ENCODE peak calls at places on chromosomes 6 and 20, in seven cellular contexts. N, P, T, Z, O, E and I are unnamed samples.

GRCh38 chr6:159068904-159069578 is 24.2 kb upstream of the TAGAP start:
- DNase-seq in Z (no peak), N (no peak), P (no peak), O (no peak), T (no peak), E (no peak), I (no peak)

GRCh38 chr6:116400376-116400775 is 29.6 kb downstream of the DSE start:
- DNase-seq in Z (no peak), E (no peak), P (no peak), T (no peak), N (no peak), O (no peak), I (no peak)

GRCh38 chr6:26493258-26493657 is 6.8 kb upstream of the BTN1A1 start:
- DNase-seq in E (no peak), Z (no peak), O (no peak), N (no peak), P (peak; percentile 86), T (no peak), I (no peak)

GRCh38 chr20:17969884-17970409 is 1.1 kb downstream of the MGME1 start:
- DNase-seq in O (peak; percentile 89), P (peak; percentile 57), E (no peak), T (peak; percentile 65), Z (peak; percentile 28), N (no peak), I (no peak)

GRCh38 chr20:8007490-8007889 is 12.1 kb downstream of the TMX4 start:
- DNase-seq in T (no peak), O (no peak), Z (no peak), P (no peak), E (no peak), N (no peak), I (no peak)

GRCh38 chr6:137783640-137784198 is 83.3 kb upstream of the TNFAIP3 start:
- DNase-seq in O (no peak), Z (no peak), E (no peak), N (no peak), P (no peak), T (no peak), I (no peak)

GRCh38 chr20:62724692-62725595 is 16.3 kb downstream of the NTSR1 start:
- DNase-seq in T (no peak), Z (no peak), E (no peak), N (no peak), O (no peak), P (no peak), I (peak; percentile 78)

GRCh38 chr20:31693987-31694661 is 28.5 kb downstream of the BCL2L1 start:
- DNase-seq in O (no peak), P (peak; percentile 83), N (no peak), E (no peak), T (no peak), Z (no peak), I (no peak)

GRCh38 chr6:83633609-83634008 is 75.3 kb downstream of the SNAP91 start:
- DNase-seq in O (no peak), Z (no peak), N (no peak), T (no peak), P (no peak), E (no peak), I (no peak)

GRCh38 chr20:2390971-2391675 is 10.4 kb downstream of the TGM6 start:
- DNase-seq in E (no peak), T (peak; percentile 27), O (no peak), P (no peak), Z (no peak), N (no peak), I (no peak)

GRCh38 chr20:38706482-38706881 is 17.8 kb upstream of the SLC32A1 start:
- DNase-seq in N (peak; percentile 81), E (no peak), O (no peak), P (no peak), T (no peak), Z (no peak), I (peak; percentile 78)

GRCh38 chr6:158027590-158028285 is 46.1 kb downstream of the SYNJ2 start:
- DNase-seq in E (no peak), P (no peak), O (peak; percentile 68), Z (no peak), T (no peak), N (no peak), I (no peak)

GRCh38 chr6:158028876-158029275 is 47.2 kb downstream of the SYNJ2 start:
- DNase-seq in E (no peak), Z (no peak), O (peak; percentile 62), P (no peak), N (no peak), T (no peak), I (no peak)

GRCh38 chr6:158028421-158028820 is 46.8 kb downstream of the SYNJ2 start:
- DNase-seq in P (no peak), N (no peak), O (peak; percentile 75), T (no peak), Z (no peak), E (no peak), I (no peak)

GRCh38 chr6:158026054-158026900 is 44.6 kb downstream of the SYNJ2 start:
- DNase-seq in P (peak; percentile 76), Z (peak; percentile 74), N (peak; percentile 79), T (peak; percentile 95), E (peak; percentile 96), O (peak; percentile 91), I (no peak)

DNA sequence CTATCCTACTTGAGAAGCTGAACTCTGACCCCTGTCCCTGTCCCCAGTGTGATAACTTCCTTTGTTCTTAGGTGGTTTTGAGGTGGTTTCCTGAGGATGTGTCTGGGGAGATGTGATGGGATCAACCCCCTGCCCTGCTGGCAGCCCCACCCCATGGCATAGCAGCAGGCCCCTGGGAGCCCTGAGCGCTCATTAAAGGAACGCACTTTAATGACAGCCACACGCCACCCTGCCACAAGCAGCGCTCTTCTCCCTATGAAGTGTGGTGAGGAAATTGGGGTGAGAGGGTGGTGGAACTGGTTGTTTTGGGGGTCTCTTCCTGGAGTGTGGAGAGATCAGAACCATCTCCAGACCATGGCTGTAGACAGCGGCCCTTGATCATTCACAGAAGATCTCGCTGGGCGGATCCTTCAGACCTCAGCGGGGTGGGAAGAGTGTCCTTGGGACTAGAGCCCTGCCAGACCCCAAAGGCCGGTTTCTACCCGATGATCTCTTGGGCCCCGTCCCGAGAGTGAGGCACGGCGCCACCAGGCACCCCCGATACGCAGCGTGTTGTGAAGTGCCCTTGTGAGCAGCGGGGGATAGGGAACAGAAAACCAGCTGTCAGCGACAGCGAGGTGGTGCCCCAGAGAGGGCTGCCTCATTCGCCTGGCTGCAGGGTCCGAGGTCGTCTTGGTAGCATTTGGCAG is 45.4 kb downstream of the SYNJ2 start:
- DNase-seq in Z (no peak), T (no peak), P (no peak), E (no peak), O (peak; percentile 77), N (no peak), I (no peak)
- H3K27ac ChIP-seq in Z (peak overlapping the region; percentile 91), T (peak overlapping the region; percentile 81), P (no peak overlapping the region), E (peak overlapping the region; percentile 83), O (peak overlapping the region; percentile 75), N (peak overlapping the region; percentile 96), I (peak overlapping the region; percentile 50)

GRCh38 chr6:121222656-121223055 is 111.6 kb downstream of the TBC1D32 start:
- DNase-seq in E (no peak), P (peak; percentile 1), T (no peak), O (no peak), Z (no peak), N (no peak), I (no peak)
- TF ChIP-seq CTCF in E (no peak), P (no peak), T (no peak), O (no peak), Z (no peak), N (peak; percentile 56), I (peak; percentile 36)

GRCh38 chr6:44005507-44005903 is 121.7 kb downstream of the MRPL14 start:
- DNase-seq in T (no peak), E (no peak), Z (no peak), P (no peak), N (no peak), O (no peak), I (no peak)

GRCh38 chr6:44004625-44005506 is 122.4 kb downstream of the MRPL14 start:
- DNase-seq in O (no peak), T (no peak), Z (no peak), P (peak; percentile 37), E (no peak), N (peak; percentile 71), I (no peak)

GRCh38 chr6:44007818-44008660 is 119.2 kb downstream of the MRPL14 start:
- DNase-seq in Z (no peak), O (peak; percentile 54), N (no peak), T (no peak), P (no peak), E (no peak), I (peak; percentile 37)

GRCh38 chr6:44006872-44007303 is 120.4 kb downstream of the MRPL14 start:
- DNase-seq in T (no peak), N (no peak), Z (no peak), E (no peak), O (no peak), P (no peak), I (no peak)

GRCh38 chr6:44006123-44006871 is 121.0 kb downstream of the MRPL14 start:
- DNase-seq in E (no peak), T (no peak), P (no peak), Z (no peak), O (peak; percentile 41), N (no peak), I (no peak)
- H3K27ac ChIP-seq in E (peak overlapping the region; percentile 85), T (no peak overlapping the region), P (no peak overlapping the region), Z (no peak overlapping the region), O (no peak overlapping the region), N (no peak overlapping the region), I (no peak overlapping the region)

DNA sequence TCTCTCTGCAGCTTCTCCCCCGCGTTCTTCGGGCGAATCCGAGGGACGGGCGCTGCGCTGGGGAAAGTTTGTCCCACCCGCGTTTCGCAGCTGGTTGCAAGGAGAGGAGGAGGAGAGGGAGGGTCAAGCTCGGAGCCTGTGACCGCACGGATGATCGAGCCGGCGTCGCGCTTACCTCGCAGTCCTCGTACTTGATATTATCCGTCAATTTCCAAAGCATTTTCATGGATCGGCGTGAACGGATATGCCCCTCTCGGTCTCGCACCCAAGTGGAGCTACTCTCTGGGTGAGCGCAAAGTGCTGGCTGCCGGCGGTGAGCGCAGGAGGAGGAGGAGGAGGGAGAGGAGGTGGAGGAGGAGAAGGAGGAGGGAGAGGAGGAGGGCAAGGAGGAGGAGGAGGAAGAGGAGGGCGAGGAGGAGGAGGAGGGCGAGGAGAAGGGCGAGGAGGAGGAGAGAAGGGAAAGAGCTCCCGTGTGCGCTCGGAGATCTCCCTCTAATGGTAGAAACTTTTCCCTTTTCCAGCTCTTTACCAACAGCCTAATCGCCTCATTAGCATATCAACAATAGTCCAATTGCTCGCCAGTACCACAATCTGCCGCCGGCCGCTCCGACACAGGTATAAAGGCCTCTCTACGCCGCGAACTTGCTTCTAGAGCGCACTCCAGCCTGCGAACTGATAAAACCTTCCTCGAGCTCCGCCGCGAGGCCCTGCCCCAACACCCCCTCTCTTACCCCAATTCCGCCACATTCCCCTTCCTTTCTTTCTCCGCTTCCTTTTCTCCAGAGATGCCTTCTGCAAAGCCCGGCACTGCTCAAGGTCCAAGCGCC is at the start of gene TFAP2A:
- DNase-seq in P (peak; percentile 48), Z (peak; percentile 73), E (no peak), O (no peak), N (no peak), T (no peak), I (peak; percentile 83)
- TF ChIP-seq CTCF in P (peak; percentile 43), Z (peak; percentile 39), E (no peak), O (no peak), N (peak; percentile 23), T (no peak), I (peak; percentile 62)

DNA sequence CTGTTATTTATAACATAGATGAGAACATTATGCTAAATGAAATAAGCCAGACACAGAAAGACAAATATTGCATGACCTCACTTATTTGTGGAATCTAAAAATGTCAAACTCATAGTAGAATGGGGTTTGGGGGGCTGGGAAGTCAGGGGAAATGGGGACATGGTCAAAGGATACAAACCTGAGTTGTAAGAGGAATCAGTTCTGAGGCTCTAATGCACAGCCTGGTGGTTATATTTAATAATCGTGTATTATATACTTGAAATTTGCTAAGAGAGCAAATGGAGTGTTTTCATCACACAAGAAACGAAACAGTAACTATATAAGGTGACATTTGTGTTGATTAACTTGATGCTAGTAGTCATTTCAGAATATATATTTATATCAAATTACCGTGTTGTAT is 40.8 kb upstream of the GFOD1 start:
- DNase-seq in O (no peak), P (no peak), N (no peak), E (no peak), Z (no peak), T (no peak), I (no peak)
- H3K27ac ChIP-seq in O (peak overlapping the region; percentile 95), P (no peak overlapping the region), N (no peak overlapping the region), E (peak overlapping the region; percentile 84), Z (no peak overlapping the region), T (no peak overlapping the region), I (no peak overlapping the region)